ENCODE peak calls at places on chromosomes 2 and 18, in eight cellular contexts. I is GM23338, E is HCT116, X is endothelial cell of umbilical vein, R is K562, Z is HepG2, N is H1, H is GM12878. A is an unnamed sample.

GRCh38 chr2:4895376-4895775 is 796.8 kb upstream of the SOX11 start:
- DNase-seq in I (no peak), E (no peak), X (no peak), R (no peak), Z (no peak), N (no peak), H (no peak), A (no peak)

GRCh38 chr2:133025004-133025403 is 355.0 kb upstream of the LYPD1 start:
- DNase-seq in I (no peak), E (no peak), X (no peak), R (no peak), Z (no peak), N (no peak), H (no peak), A (no peak)

GRCh38 chr2:96163768-96164429 is 18.7 kb upstream of the DUSP2 start:
- DNase-seq in I (no peak), E (no peak), X (no peak), R (no peak), Z (no peak), N (no peak), H (peak; percentile 87), A (no peak)

GRCh38 chr2:59025157-59025757 is 784.1 kb upstream of the FANCL start:
- DNase-seq in I (peak; percentile 72), E (peak; percentile 8), X (peak; percentile 8), R (peak; percentile 55), Z (peak; percentile 13), N (peak; percentile 23), H (no peak), A (peak; percentile 1)

GRCh38 chr2:189276277-189276676 is 96.7 kb upstream of the COL5A2 start:
- DNase-seq in I (no peak), E (no peak), X (peak; percentile 66), R (no peak), Z (no peak), N (no peak), H (no peak), A (no peak)

GRCh38 chr2:43224571-43225092 is 1.8 kb downstream of the ZFP36L2 start:
- DNase-seq in I (peak; percentile 51), E (no peak), X (no peak), R (peak; percentile 59), Z (no peak), N (no peak), H (no peak), A (no peak)

GRCh38 chr2:187658952-187659525 is 104.8 kb upstream of the TFPI start:
- DNase-seq in I (peak; percentile 80), E (peak; percentile 21), X (peak; percentile 30), R (peak; percentile 41), Z (peak; percentile 24), N (peak; percentile 60), H (no peak), A (no peak)

GRCh38 chr2:174902491-174903242 is 102.5 kb downstream of the CHN1 start:
- DNase-seq in I (no peak), E (no peak), X (peak; percentile 24), R (no peak), Z (no peak), N (no peak), H (no peak), A (no peak)

GRCh38 chr2:15712551-15713342 is 121.1 kb downstream of the DDX1 start:
- DNase-seq in I (no peak), E (no peak), X (no peak), R (no peak), Z (no peak), N (no peak), H (no peak), A (no peak)

GRCh38 chr2:72979896-72980295 is 62.6 kb downstream of the EMX1 start:
- DNase-seq in I (no peak), E (no peak), X (no peak), R (peak; percentile 13), Z (no peak), N (no peak), H (no peak), A (no peak)

GRCh38 chr2:23564618-23564967 is 179.6 kb downstream of the KLHL29 start:
- DNase-seq in I (no peak), E (no peak), X (no peak), R (no peak), Z (no peak), N (no peak), H (no peak), A (no peak)

GRCh38 chr18:48230459-48231113 is 178.6 kb downstream of the ZBTB7C start:
- DNase-seq in I (peak; percentile 88), E (peak; percentile 57), X (peak; percentile 7), R (peak; percentile 50), Z (peak; percentile 57), N (peak; percentile 34), H (no peak), A (no peak)

GRCh38 chr2:7180641-7181370 is 263.6 kb downstream of the RNF144A start:
- DNase-seq in I (peak; percentile 8), E (no peak), X (no peak), R (no peak), Z (peak; percentile 32), N (no peak), H (no peak), A (no peak)

GRCh38 chr2:10048501-10049171 is 5.3 kb downstream of the KLF11 start:
- DNase-seq in I (peak; percentile 65), E (peak; percentile 10), X (peak; percentile 52), R (peak; percentile 71), Z (no peak), N (no peak), H (no peak), A (peak; percentile 10)

GRCh38 chr2:173075781-173076556 is at the start of gene MAP3K20:
- DNase-seq in I (peak; percentile 75), E (no peak), X (peak; percentile 70), R (peak; percentile 85), Z (peak; percentile 38), N (no peak), H (peak; percentile 9), A (no peak)

GRCh38 chr2:172342611-172343010 is 84.8 kb upstream of the ITGA6 start:
- DNase-seq in I (no peak), E (no peak), X (no peak), R (no peak), Z (no peak), N (no peak), H (no peak), A (peak; percentile 50)

GRCh38 chr2:46669996-46670793 is 190.8 kb downstream of the TMEM247 start:
- DNase-seq in I (no peak), E (no peak), X (no peak), R (no peak), Z (no peak), N (no peak), H (no peak), A (no peak)

GRCh38 chr2:198168651-198169050 is 364.3 kb downstream of the PLCL1 start:
- DNase-seq in I (peak; percentile 8), E (no peak), X (no peak), R (no peak), Z (no peak), N (no peak), H (no peak), A (no peak)

GRCh38 chr2:198165289-198165688 is 360.9 kb downstream of the PLCL1 start:
- DNase-seq in I (no peak), E (no peak), X (no peak), R (peak; percentile 16), Z (no peak), N (no peak), H (no peak), A (no peak)

GRCh38 chr2:198162276-198162675 is 357.9 kb downstream of the PLCL1 start:
- DNase-seq in I (no peak), E (no peak), X (no peak), R (no peak), Z (no peak), N (no peak), H (no peak), A (no peak)

DNA sequence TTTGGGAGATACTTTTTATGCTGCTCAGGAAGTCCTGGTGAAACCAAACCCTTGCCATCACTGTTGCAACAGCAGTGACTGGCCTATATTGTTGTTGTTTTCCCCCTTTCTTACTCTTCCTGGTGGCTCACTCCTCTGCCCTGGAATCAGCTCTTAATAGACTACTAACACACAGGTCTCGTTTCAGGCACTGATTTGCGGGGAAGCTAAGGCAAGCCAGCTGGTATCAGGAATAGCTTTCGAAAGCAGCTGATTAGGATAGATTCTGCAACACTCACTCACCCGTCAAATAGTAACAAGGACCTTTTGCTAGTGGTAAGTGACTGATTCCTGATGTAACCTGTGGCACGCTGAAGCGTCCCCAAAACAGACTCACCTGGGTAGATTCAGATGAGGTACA is 360.4 kb downstream of the PLCL1 start:
- DNase-seq in I (no peak), E (no peak), X (no peak), R (no peak), Z (no peak), N (no peak), H (no peak), A (no peak)
- TF ChIP-seq POLR2AphosphoS5 in I (no peak), E (no peak), X (no peak), R (no peak), Z (no peak), N (no peak), H (no peak), A (no peak)

GRCh38 chr2:104846955-104847820 is 6.7 kb upstream of the POU3F3 start:
- DNase-seq in I (peak; percentile 40), E (no peak), X (no peak), R (no peak), Z (no peak), N (no peak), H (no peak), A (no peak)
- TF ChIP-seq EZH2 in I (peak; percentile 67), E (no peak), X (no peak), R (no peak), Z (no peak), N (peak; percentile 5), H (no peak), A (no peak)

GRCh38 chr18:812673-813404 is 797 bp upstream of the YES1 start:
- DNase-seq in I (peak; percentile 84), E (peak; percentile 51), X (peak; percentile 88), R (peak; percentile 91), Z (peak; percentile 37), N (no peak), H (peak; percentile 39), A (peak; percentile 53)
- H3K27ac ChIP-seq in I (peak overlapping the region; percentile 99), E (peak overlapping the region; percentile 81), X (peak overlapping the region; percentile 90), R (peak overlapping the region; percentile 97), Z (peak overlapping the region; percentile 89), N (peak overlapping the region; percentile 94), H (peak overlapping the region; percentile 81), A (peak overlapping the region; percentile 92)

GRCh38 chr2:235769046-235769445 is 275.2 kb downstream of the AGAP1 start:
- DNase-seq in I (no peak), E (no peak), X (no peak), R (no peak), Z (no peak), N (no peak), H (no peak), A (no peak)

GRCh38 chr2:235768606-235769005 is 274.8 kb downstream of the AGAP1 start:
- DNase-seq in I (no peak), E (no peak), X (no peak), R (no peak), Z (no peak), N (no peak), H (no peak), A (no peak)

GRCh38 chr2:235765181-235765820 is 271.5 kb downstream of the AGAP1 start:
- DNase-seq in I (no peak), E (peak; percentile 55), X (no peak), R (peak; percentile 4), Z (no peak), N (no peak), H (no peak), A (no peak)

GRCh38 chr2:235763816-235764215 is 270.0 kb downstream of the AGAP1 start:
- DNase-seq in I (no peak), E (no peak), X (no peak), R (no peak), Z (no peak), N (no peak), H (no peak), A (no peak)

GRCh38 chr2:235766206-235766794 is 272.5 kb downstream of the AGAP1 start:
- DNase-seq in I (peak; percentile 88), E (peak; percentile 62), X (peak; percentile 90), R (peak; percentile 66), Z (peak; percentile 70), N (no peak), H (no peak), A (peak; percentile 47)
- TF ChIP-seq POLR2AphosphoS5 in I (no peak), E (no peak), X (no peak), R (no peak), Z (no peak), N (no peak), H (no peak), A (no peak)

A was measured in SK-N-MC.